ENCODE peak calls at places on chromosomes 12 and 14, in nine cellular contexts. One of them, this sample, is unnamed. For H3K9me3 and H3K27me3, the result is how much of the 10 kb centered on the place peaks cover.

GRCh38 chr14:66015046-66015780 is 471.0 kb upstream of the CCDC196 start:
- DNase-seq in HCT116: no peak
- DNase-seq in Caco-2: no peak
- DNase-seq in aorta: no peak
- DNase-seq in cardiac muscle cell: no peak
- DNase-seq in tibial artery: no peak
- DNase-seq in transverse colon: no peak
- DNase-seq in thoracic aorta: no peak
- DNase-seq in Panc1: no peak
- DNase-seq in this sample: no peak

GRCh38 chr12:78888583-78888982 is 24.0 kb downstream of the SYT1 start:
- DNase-seq in HCT116: peak
- DNase-seq in Caco-2: no peak
- DNase-seq in aorta: no peak
- DNase-seq in cardiac muscle cell: no peak
- DNase-seq in tibial artery: no peak
- DNase-seq in transverse colon: no peak
- DNase-seq in thoracic aorta: no peak
- DNase-seq in Panc1: no peak
- DNase-seq in this sample: no peak

GRCh38 chr14:68948686-68949085 is 30.4 kb downstream of the ACTN1 start:
- DNase-seq in HCT116: no peak
- DNase-seq in Caco-2: no peak
- DNase-seq in aorta: peak
- DNase-seq in cardiac muscle cell: no peak
- DNase-seq in tibial artery: peak
- DNase-seq in transverse colon: no peak
- DNase-seq in thoracic aorta: no peak
- DNase-seq in Panc1: no peak
- DNase-seq in this sample: no peak

GRCh38 chr12:120249875-120250795 is 15.4 kb downstream of the PXN start:
- DNase-seq in HCT116: no peak
- DNase-seq in Caco-2: no peak
- DNase-seq in aorta: peak
- DNase-seq in cardiac muscle cell: no peak
- DNase-seq in tibial artery: peak
- DNase-seq in transverse colon: no peak
- DNase-seq in thoracic aorta: no peak
- DNase-seq in Panc1: no peak
- DNase-seq in this sample: no peak

GRCh38 chr14:101862177-101862576 is 100.7 kb downstream of the PPP2R5C start:
- DNase-seq in HCT116: no peak
- DNase-seq in Caco-2: no peak
- DNase-seq in aorta: no peak
- DNase-seq in cardiac muscle cell: no peak
- DNase-seq in tibial artery: no peak
- DNase-seq in transverse colon: no peak
- DNase-seq in thoracic aorta: no peak
- DNase-seq in Panc1: no peak
- DNase-seq in this sample: no peak

GRCh38 chr12:54065677-54066076 is 12.0 kb downstream of the HOXC4 start:
- DNase-seq in HCT116: no peak
- DNase-seq in Caco-2: no peak
- DNase-seq in aorta: no peak
- DNase-seq in cardiac muscle cell: no peak
- DNase-seq in tibial artery: no peak
- DNase-seq in transverse colon: no peak
- DNase-seq in thoracic aorta: no peak
- DNase-seq in Panc1: no peak
- DNase-seq in this sample: no peak

GRCh38 chr12:101759396-101760047 is 20.3 kb upstream of the SYCP3 start:
- DNase-seq in HCT116: peak
- DNase-seq in Caco-2: peak
- DNase-seq in aorta: no peak
- DNase-seq in cardiac muscle cell: peak
- DNase-seq in tibial artery: no peak
- DNase-seq in transverse colon: no peak
- DNase-seq in thoracic aorta: no peak
- DNase-seq in Panc1: no peak
- DNase-seq in this sample: peak

GRCh38 chr14:34911209-34912150 is 36.3 kb upstream of the BAZ1A start:
- DNase-seq in HCT116: no peak
- DNase-seq in Caco-2: no peak
- DNase-seq in aorta: no peak
- DNase-seq in cardiac muscle cell: peak
- DNase-seq in tibial artery: no peak
- DNase-seq in transverse colon: no peak
- DNase-seq in thoracic aorta: no peak
- DNase-seq in Panc1: no peak
- DNase-seq in this sample: no peak

GRCh38 chr14:84927096-84927910 is 602.6 kb upstream of the FLRT2 start:
- DNase-seq in HCT116: no peak
- DNase-seq in Caco-2: no peak
- DNase-seq in aorta: no peak
- DNase-seq in cardiac muscle cell: no peak
- DNase-seq in tibial artery: no peak
- DNase-seq in transverse colon: no peak
- DNase-seq in thoracic aorta: no peak
- DNase-seq in Panc1: no peak
- DNase-seq in this sample: no peak

GRCh38 chr12:15966426-15966825 is 55.3 kb downstream of the DERA start:
- DNase-seq in HCT116: no peak
- DNase-seq in Caco-2: no peak
- DNase-seq in aorta: no peak
- DNase-seq in cardiac muscle cell: no peak
- DNase-seq in tibial artery: no peak
- DNase-seq in transverse colon: no peak
- DNase-seq in thoracic aorta: no peak
- DNase-seq in Panc1: no peak
- DNase-seq in this sample: no peak

GRCh38 chr12:76033116-76034001 is 1.8 kb upstream of the PHLDA1 start:
- DNase-seq in HCT116: no peak
- DNase-seq in Caco-2: no peak
- DNase-seq in aorta: no peak
- DNase-seq in cardiac muscle cell: no peak
- DNase-seq in tibial artery: no peak
- DNase-seq in transverse colon: no peak
- DNase-seq in thoracic aorta: no peak
- DNase-seq in Panc1: no peak
- DNase-seq in this sample: no peak

GRCh38 chr14:69298131-69299071 is 38.4 kb downstream of the GALNT16 start:
- DNase-seq in HCT116: no peak
- DNase-seq in Caco-2: no peak
- DNase-seq in aorta: peak
- DNase-seq in cardiac muscle cell: peak
- DNase-seq in tibial artery: peak
- DNase-seq in transverse colon: no peak
- DNase-seq in thoracic aorta: no peak
- DNase-seq in Panc1: no peak
- DNase-seq in this sample: no peak

GRCh38 chr12:48982397-48983080 is 4.4 kb downstream of the WNT1 start:
- DNase-seq in HCT116: no peak
- DNase-seq in Caco-2: no peak
- DNase-seq in aorta: no peak
- DNase-seq in cardiac muscle cell: no peak
- DNase-seq in tibial artery: no peak
- DNase-seq in transverse colon: no peak
- DNase-seq in thoracic aorta: no peak
- DNase-seq in Panc1: no peak
- DNase-seq in this sample: no peak

GRCh38 chr14:35331605-35332516 is 39.7 kb downstream of the PSMA6 start:
- DNase-seq in HCT116: peak
- DNase-seq in Caco-2: peak
- DNase-seq in aorta: no peak
- DNase-seq in cardiac muscle cell: no peak
- DNase-seq in tibial artery: no peak
- DNase-seq in transverse colon: peak
- DNase-seq in thoracic aorta: no peak
- DNase-seq in Panc1: no peak
- DNase-seq in this sample: peak

GRCh38 chr12:68591716-68592437 is 18.8 kb upstream of the RAP1B start:
- DNase-seq in HCT116: no peak
- DNase-seq in Caco-2: no peak
- DNase-seq in aorta: no peak
- DNase-seq in cardiac muscle cell: no peak
- DNase-seq in tibial artery: no peak
- DNase-seq in transverse colon: no peak
- DNase-seq in thoracic aorta: no peak
- DNase-seq in Panc1: no peak
- DNase-seq in this sample: peak

GRCh38 chr12:68595246-68595645 is 15.5 kb upstream of the RAP1B start:
- DNase-seq in HCT116: no peak
- DNase-seq in Caco-2: no peak
- DNase-seq in aorta: no peak
- DNase-seq in cardiac muscle cell: no peak
- DNase-seq in tibial artery: no peak
- DNase-seq in transverse colon: no peak
- DNase-seq in thoracic aorta: no peak
- DNase-seq in Panc1: no peak
- DNase-seq in this sample: no peak
- H3K9me3 ChIP-seq in HCT116: under half
- H3K9me3 ChIP-seq in Caco-2: under half
- H3K9me3 ChIP-seq in aorta: under half
- H3K9me3 ChIP-seq in cardiac muscle cell: under half
- H3K9me3 ChIP-seq in tibial artery: under half
- H3K9me3 ChIP-seq in transverse colon: under half
- H3K9me3 ChIP-seq in thoracic aorta: under half
- H3K9me3 ChIP-seq in Panc1: under half
- H3K9me3 ChIP-seq in this sample: under half

GRCh38 chr12:123807002-123807401 is 44.9 kb downstream of the DNAH10 start:
- DNase-seq in HCT116: no peak
- DNase-seq in Caco-2: no peak
- DNase-seq in aorta: no peak
- DNase-seq in cardiac muscle cell: no peak
- DNase-seq in tibial artery: no peak
- DNase-seq in transverse colon: no peak
- DNase-seq in thoracic aorta: no peak
- DNase-seq in Panc1: no peak
- DNase-seq in this sample: no peak

GRCh38 chr12:123798518-123798917 is 36.4 kb downstream of the DNAH10 start:
- DNase-seq in HCT116: no peak
- DNase-seq in Caco-2: no peak
- DNase-seq in aorta: no peak
- DNase-seq in cardiac muscle cell: no peak
- DNase-seq in tibial artery: no peak
- DNase-seq in transverse colon: no peak
- DNase-seq in thoracic aorta: no peak
- DNase-seq in Panc1: no peak
- DNase-seq in this sample: no peak

GRCh38 chr12:123805119-123805518 is 43.0 kb downstream of the DNAH10 start:
- DNase-seq in HCT116: no peak
- DNase-seq in Caco-2: no peak
- DNase-seq in aorta: no peak
- DNase-seq in cardiac muscle cell: no peak
- DNase-seq in tibial artery: no peak
- DNase-seq in transverse colon: no peak
- DNase-seq in thoracic aorta: no peak
- DNase-seq in Panc1: no peak
- DNase-seq in this sample: no peak

GRCh38 chr12:123799227-123799626 is 37.1 kb downstream of the DNAH10 start:
- DNase-seq in HCT116: no peak
- DNase-seq in Caco-2: no peak
- DNase-seq in aorta: no peak
- DNase-seq in cardiac muscle cell: no peak
- DNase-seq in tibial artery: no peak
- DNase-seq in transverse colon: no peak
- DNase-seq in thoracic aorta: no peak
- DNase-seq in Panc1: no peak
- DNase-seq in this sample: no peak

DNA sequence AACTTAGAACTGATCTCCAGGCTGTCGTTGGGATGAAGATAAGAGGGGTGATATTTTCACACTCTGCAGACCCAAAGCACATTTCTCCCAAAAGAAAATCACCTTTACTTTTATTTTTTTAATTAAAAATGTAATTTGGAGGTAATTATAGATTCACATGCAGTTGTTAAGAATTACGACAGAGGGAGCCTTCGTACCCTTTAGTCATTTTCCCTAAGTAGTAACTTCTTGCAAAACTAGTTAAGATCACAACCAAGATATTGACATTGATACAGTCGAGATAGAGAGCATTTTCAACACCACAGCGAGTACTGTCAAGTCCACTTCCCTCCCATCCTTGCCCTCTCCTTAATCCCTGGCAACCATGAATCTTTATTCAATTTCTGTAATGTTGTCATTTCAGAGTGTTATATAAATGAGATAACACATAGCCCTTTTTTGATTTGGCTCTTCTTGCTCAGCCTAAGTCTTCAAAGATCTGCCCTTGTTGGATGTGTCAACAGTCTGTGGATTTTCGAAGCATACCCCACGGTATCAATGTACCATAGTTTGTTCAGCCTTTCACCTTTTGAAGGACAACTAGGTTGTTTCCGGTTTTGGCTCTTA is 39.6 kb downstream of the DNAH10 start:
- DNase-seq in HCT116: peak
- DNase-seq in Caco-2: no peak
- DNase-seq in aorta: no peak
- DNase-seq in cardiac muscle cell: no peak
- DNase-seq in tibial artery: no peak
- DNase-seq in transverse colon: no peak
- DNase-seq in thoracic aorta: no peak
- DNase-seq in Panc1: no peak
- DNase-seq in this sample: no peak
- H3K27me3 ChIP-seq in HCT116: under half
- H3K27me3 ChIP-seq in Caco-2: under half
- H3K27me3 ChIP-seq in aorta: under half
- H3K27me3 ChIP-seq in cardiac muscle cell: under half
- H3K27me3 ChIP-seq in tibial artery: under half
- H3K27me3 ChIP-seq in transverse colon: under half
- H3K27me3 ChIP-seq in thoracic aorta: under half
- H3K27me3 ChIP-seq in Panc1: under half
- H3K27me3 ChIP-seq in this sample: under half

GRCh38 chr14:92506230-92506629 is 7.4 kb upstream of the RIN3 start:
- DNase-seq in HCT116: no peak
- DNase-seq in Caco-2: no peak
- DNase-seq in aorta: no peak
- DNase-seq in cardiac muscle cell: no peak
- DNase-seq in tibial artery: no peak
- DNase-seq in transverse colon: no peak
- DNase-seq in thoracic aorta: no peak
- DNase-seq in Panc1: no peak
- DNase-seq in this sample: no peak
- H3K4me3 ChIP-seq in HCT116: no peak
- H3K4me3 ChIP-seq in Caco-2: no peak
- H3K4me3 ChIP-seq in aorta: no peak
- H3K4me3 ChIP-seq in cardiac muscle cell: no peak
- H3K4me3 ChIP-seq in tibial artery: no peak
- H3K4me3 ChIP-seq in transverse colon: no peak
- H3K4me3 ChIP-seq in thoracic aorta: no peak
- H3K4me3 ChIP-seq in Panc1: no peak
- H3K4me3 ChIP-seq in this sample: no peak

GRCh38 chr14:106513302-106513701 is 986.9 kb downstream of the TMEM121 start:
- DNase-seq in HCT116: no peak
- DNase-seq in Caco-2: no peak
- DNase-seq in aorta: no peak
- DNase-seq in cardiac muscle cell: no peak
- DNase-seq in tibial artery: no peak
- DNase-seq in transverse colon: no peak
- DNase-seq in thoracic aorta: no peak
- DNase-seq in Panc1: no peak
- DNase-seq in this sample: no peak

GRCh38 chr14:106522990-106523389 is 996.6 kb downstream of the TMEM121 start:
- DNase-seq in HCT116: no peak
- DNase-seq in Caco-2: no peak
- DNase-seq in aorta: no peak
- DNase-seq in cardiac muscle cell: no peak
- DNase-seq in tibial artery: no peak
- DNase-seq in transverse colon: no peak
- DNase-seq in thoracic aorta: no peak
- DNase-seq in Panc1: no peak
- DNase-seq in this sample: no peak

GRCh38 chr14:106518054-106518943 is 991.9 kb downstream of the TMEM121 start:
- DNase-seq in HCT116: no peak
- DNase-seq in Caco-2: peak
- DNase-seq in aorta: peak
- DNase-seq in cardiac muscle cell: no peak
- DNase-seq in tibial artery: no peak
- DNase-seq in transverse colon: peak
- DNase-seq in thoracic aorta: no peak
- DNase-seq in Panc1: peak
- DNase-seq in this sample: peak
- H3K9me3 ChIP-seq in HCT116: under half
- H3K9me3 ChIP-seq in Caco-2: under half
- H3K9me3 ChIP-seq in aorta: under half
- H3K9me3 ChIP-seq in cardiac muscle cell: under half
- H3K9me3 ChIP-seq in tibial artery: under half
- H3K9me3 ChIP-seq in transverse colon: under half
- H3K9me3 ChIP-seq in thoracic aorta: under half
- H3K9me3 ChIP-seq in Panc1: under half
- H3K9me3 ChIP-seq in this sample: under half

This sample was measured in small intestine.